ENCODE peak calls at places on chromosomes 16 and 17, in six cellular contexts. Z is colonic mucosa, B is testis, A is A549, F is heart right ventricle, S is transverse colon. T is an unnamed sample.
A peak's percentile ranks its signal among the peaks of the same experiment; 100 is the strongest.

GRCh38 chr17:19787733-19788357 is 39.7 kb upstream of the ALDH3A1 start:
- DNase-seq in Z (no peak), F (no peak), B (no peak), A (no peak), S (no peak), T (peak; percentile 22)

GRCh38 chr16:66474750-66475199 is 47.7 kb downstream of the BEAN1 start:
- DNase-seq in F (no peak), A (no peak), Z (no peak), B (no peak), S (peak; percentile 27), T (no peak)

GRCh38 chr16:75193265-75193650 is 13.7 kb downstream of the CTRB2 start:
- DNase-seq in B (no peak), A (no peak), F (no peak), S (no peak), Z (no peak), T (no peak)

GRCh38 chr16:27450836-27451341 is 48.9 kb downstream of the IL21R start:
- DNase-seq in S (peak; percentile 50), Z (no peak), A (no peak), F (no peak), B (no peak), T (peak; percentile 22)

GRCh38 chr17:62987136-62987535 is 21.1 kb downstream of the TANC2 start:
- DNase-seq in Z (no peak), S (no peak), B (no peak), F (no peak), A (no peak), T (no peak)

GRCh38 chr17:43329183-43329582 is 69.6 kb upstream of the ARL4D start:
- DNase-seq in A (no peak), Z (no peak), F (no peak), B (no peak), S (no peak), T (no peak)

GRCh38 chr16:48013476-48013875 is 142.3 kb downstream of the ABCC12 start:
- DNase-seq in A (no peak), B (no peak), F (peak; percentile 5), S (no peak), Z (no peak), T (peak; percentile 25)

GRCh38 chr17:45752246-45752645 is 31.9 kb upstream of the CRHR1 start:
- DNase-seq in S (no peak), B (no peak), F (no peak), Z (no peak), A (no peak), T (no peak)

GRCh38 chr16:12268602-12269001 is 292.1 kb downstream of the SNX29 start:
- DNase-seq in B (no peak), A (no peak), F (no peak), Z (no peak), S (no peak), T (peak; percentile 15)

GRCh38 chr17:7897773-7898172 is 9.2 kb downstream of the CHD3 start:
- DNase-seq in B (no peak), Z (no peak), F (no peak), A (peak; percentile 72), S (peak; percentile 27), T (peak; percentile 29)

GRCh38 chr16:85935957-85936760 is 37.2 kb downstream of the IRF8 start:
- DNase-seq in S (peak; percentile 46), F (no peak), Z (no peak), B (no peak), A (no peak), T (peak; percentile 11)

GRCh38 chr16:69709456-69710084 is 16.8 kb downstream of the NQO1 start:
- DNase-seq in B (no peak), A (peak; percentile 73), S (no peak), Z (no peak), F (no peak), T (peak; percentile 81)

GRCh38 chr17:8066841-8067775 is 20.4 kb downstream of the ALOX12B start:
- DNase-seq in A (no peak), F (no peak), B (no peak), S (no peak), Z (peak; percentile 24), T (no peak)

GRCh38 chr17:5629133-5629532 is 44.8 kb upstream of the NLRP1 start:
- DNase-seq in F (no peak), S (no peak), A (no peak), Z (no peak), B (no peak), T (no peak)

GRCh38 chr17:14515015-14515414 is 214.1 kb downstream of the HS3ST3B1 start:
- DNase-seq in A (peak; percentile 27), S (no peak), Z (no peak), B (no peak), F (no peak), T (no peak)

GRCh38 chr16:69225136-69225535 is 38.2 kb downstream of the SNTB2 start:
- DNase-seq in F (no peak), A (no peak), S (no peak), B (no peak), Z (no peak), T (no peak)

GRCh38 chr16:23031508-23032098 is 117.6 kb downstream of the USP31 start:
- DNase-seq in A (no peak), S (no peak), B (no peak), Z (no peak), F (no peak), T (no peak)

GRCh38 chr16:68264128-68265077 is at the start of gene SLC7A6:
- DNase-seq in Z (peak; percentile 82), A (peak; percentile 84), S (peak; percentile 82), B (peak; percentile 89), F (peak; percentile 75), T (peak; percentile 81)

GRCh38 chr17:42578282-42578869 is 847 bp upstream of the PSMC3IP start:
- DNase-seq in S (peak; percentile 88), B (peak; percentile 84), F (peak; percentile 75), A (peak; percentile 85), Z (peak; percentile 88), T (peak; percentile 82)

GRCh38 chr16:57517397-57518367 is 18.7 kb downstream of the CCDC102A start:
- DNase-seq in S (no peak), Z (no peak), F (no peak), A (no peak), B (no peak), T (no peak)

GRCh38 chr17:19706791-19707727 is 9.3 kb downstream of the SLC47A2 start:
- DNase-seq in A (no peak), B (peak; percentile 10), F (no peak), S (no peak), Z (peak; percentile 9), T (no peak)

GRCh38 chr17:28335959-28336871 is 654 bp downstream of the TNFAIP1 start:
- DNase-seq in F (peak; percentile 85), B (peak; percentile 81), S (peak; percentile 64), Z (peak; percentile 70), A (peak; percentile 85), T (peak; percentile 83)

GRCh38 chr17:73765824-73766563 is 121.7 kb upstream of the SDK2 start:
- DNase-seq in S (no peak), Z (no peak), A (no peak), B (no peak), F (peak; percentile 32), T (no peak)

GRCh38 chr16:50665128-50665878 is 15.8 kb downstream of the SNX20 start:
- DNase-seq in S (peak; percentile 82), Z (peak; percentile 87), F (peak; percentile 83), A (peak; percentile 56), B (peak; percentile 89), T (peak; percentile 83)

GRCh38 chr17:28871056-28871579 is 16.3 kb downstream of the ERAL1 start:
- DNase-seq in S (no peak), B (no peak), A (no peak), F (no peak), Z (no peak), T (no peak)

GRCh38 chr17:21174719-21175118 is 39.2 kb downstream of the TMEM11 start:
- DNase-seq in S (no peak), Z (no peak), B (peak; percentile 18), F (no peak), A (no peak), T (peak; percentile 35)

GRCh38 chr16:88451586-88452484 is 1.2 kb upstream of the ZFPM1 start:
- DNase-seq in Z (peak; percentile 49), B (no peak), A (no peak), S (no peak), F (no peak), T (no peak)

GRCh38 chr17:60163108-60163784 is 13.5 kb downstream of the CA4 start:
- DNase-seq in S (no peak), Z (no peak), A (no peak), F (peak; percentile 56), B (no peak), T (no peak)

GRCh38 chr16:69181-69580 is 3.2 kb downstream of the RHBDF1 start:
- DNase-seq in A (no peak), F (no peak), S (no peak), Z (no peak), B (no peak), T (no peak)

GRCh38 chr17:58568050-58568830 is 53.8 kb upstream of the MTMR4 start:
- DNase-seq in F (no peak), A (no peak), B (no peak), Z (no peak), S (no peak), T (no peak)

GRCh38 chr16:814974-815373 is 14.4 kb upstream of the GNG13 start:
- DNase-seq in B (no peak), F (no peak), S (no peak), Z (no peak), A (no peak), T (peak; percentile 6)

GRCh38 chr16:68113059-68113757 is 28.0 kb downstream of the NFATC3 start:
- DNase-seq in S (no peak), F (no peak), B (no peak), Z (no peak), A (no peak), T (no peak)

GRCh38 chr17:49249292-49249794 is 18.8 kb upstream of the PHOSPHO1 start:
- DNase-seq in A (no peak), S (no peak), Z (no peak), B (peak; percentile 27), F (peak; percentile 76), T (peak; percentile 16)

GRCh38 chr16:35737076-35737475 is 2277.7 kb downstream of the TP53TG3F start:
- DNase-seq in A (no peak), B (no peak), S (no peak), F (no peak), Z (no peak), T (no peak)
- H3K9me3 ChIP-seq in A (no peaks in the 10 kb centered on the region), B (no peaks in the 10 kb centered on the region), S (no peaks in the 10 kb centered on the region), F (no peaks in the 10 kb centered on the region), Z (no peaks in the 10 kb centered on the region), T (no peaks in the 10 kb centered on the region)

DNA sequence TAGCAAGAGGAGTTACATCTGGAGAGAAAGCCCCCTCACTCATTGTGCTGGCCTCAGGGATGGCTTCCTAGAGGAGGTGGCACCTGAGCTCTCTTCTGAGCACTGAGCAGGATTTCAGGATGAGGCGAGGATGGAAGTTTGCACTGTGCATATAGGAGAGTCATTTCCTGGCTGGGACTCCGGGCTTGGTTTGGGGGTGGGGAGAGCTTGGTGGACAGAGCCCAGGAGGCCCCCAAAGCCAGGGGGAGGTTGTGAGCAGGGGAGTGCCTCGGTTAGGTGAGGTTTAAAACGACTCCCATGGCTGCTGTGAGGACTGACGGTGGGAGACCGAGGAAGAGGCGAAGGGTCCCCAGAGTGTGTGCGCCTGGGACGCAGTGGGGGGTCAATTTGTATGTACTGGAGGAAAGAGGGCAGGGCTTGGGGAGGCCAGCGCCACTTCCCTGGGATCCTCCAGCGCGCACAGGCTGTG is 1.2 kb downstream of the CAMKK1 start:
- DNase-seq in S (no peak), B (no peak), Z (no peak), A (no peak), F (no peak), T (no peak)
- H3K4me1 ChIP-seq in S (peaks cover 86% of the 10 kb centered on the region), B (peaks cover 62% of the 10 kb centered on the region), Z (peaks cover 37% of the 10 kb centered on the region), A (peaks cover 69% of the 10 kb centered on the region), F (peaks cover 89% of the 10 kb centered on the region), T (peaks cover 22% of the 10 kb centered on the region)

GRCh38 chr17:50863221-50863843 is 2.8 kb downstream of the TOB1 start:
- DNase-seq in B (peak; percentile 73), S (peak; percentile 71), A (peak; percentile 81), Z (peak; percentile 71), F (no peak), T (peak; percentile 59)
- TF ChIP-seq CTCF in B (no peak), S (peak; percentile 60), A (peak; percentile 76), Z (peak; percentile 50), F (peak; percentile 63), T (peak; percentile 59)

GRCh38 chr17:61701334-61701733 is 110.3 kb upstream of the NACA2 start:
- DNase-seq in S (no peak), B (no peak), A (no peak), F (no peak), Z (no peak), T (no peak)
- H3K9me3 ChIP-seq in S (peaks cover 32% of the 10 kb centered on the region), B (no peaks in the 10 kb centered on the region), A (peaks cover 41% of the 10 kb centered on the region), F (peaks cover 67% of the 10 kb centered on the region), Z (peaks cover 3% of the 10 kb centered on the region), T (no peaks in the 10 kb centered on the region)